ENCODE peak calls at places on chromosomes 11 and 22, in four cellular contexts. L, K, I and X are unnamed samples.

GRCh38 chr11:59510917-59511589 is at the start of gene OR4D9:
- DNase-seq in L (no peak), I (no peak), K (no peak), X (no peak)

GRCh38 chr11:117089685-117090084 is 8.5 kb downstream of the SIK3 start:
- DNase-seq in K (no peak), L (no peak), I (no peak), X (no peak)

GRCh38 chr11:829946-830294 is 2.2 kb downstream of the CRACR2B start:
- DNase-seq in K (no peak), L (no peak), I (no peak), X (no peak)

GRCh38 chr11:60785806-60786361 is 751 bp downstream of the MS4A10 start:
- DNase-seq in I (no peak), L (no peak), K (peak; percentile 45), X (no peak)

GRCh38 chr11:11400635-11401232 is 47.7 kb upstream of the CSNK2A3 start:
- DNase-seq in I (peak; percentile 3), K (peak; percentile 12), L (no peak), X (no peak)

GRCh38 chr11:58316142-58316541 is 42.7 kb downstream of the OR5B17 start:
- DNase-seq in L (no peak), K (peak; percentile 80), I (no peak), X (peak; percentile 35)

GRCh38 chr22:32764330-32765116 is 37.0 kb upstream of the TIMP3 start:
- DNase-seq in I (no peak), K (peak; percentile 75), L (no peak), X (peak; percentile 85)

GRCh38 chr11:34331329-34331728 is 26.5 kb downstream of the ABTB2 start:
- DNase-seq in K (peak; percentile 78), L (no peak), I (no peak), X (no peak)

GRCh38 chr22:27987557-27987956 is 68.5 kb upstream of the PITPNB start:
- DNase-seq in L (peak; percentile 22), I (no peak), K (peak; percentile 98), X (no peak)

GRCh38 chr11:122202951-122203456 is 87.0 kb upstream of the BLID start:
- DNase-seq in L (peak; percentile 70), I (peak; percentile 50), K (peak; percentile 81), X (peak; percentile 83)

GRCh38 chr22:32177221-32177765 is 18.2 kb upstream of the C22orf42 start:
- DNase-seq in L (no peak), K (no peak), I (no peak), X (no peak)

GRCh38 chr11:129861702-129862107 is 33.7 kb downstream of the NFRKB start:
- DNase-seq in K (peak; percentile 97), I (peak; percentile 76), L (no peak), X (peak; percentile 91)

GRCh38 chr11:86919557-86920210 is 35.5 kb downstream of the FZD4 start:
- DNase-seq in L (no peak), I (peak; percentile 46), K (peak; percentile 70), X (peak; percentile 62)

GRCh38 chr11:62842171-62842717 is 2.9 kb upstream of the WDR74 start:
- DNase-seq in L (peak; percentile 59), K (peak; percentile 36), I (no peak), X (no peak)

GRCh38 chr11:19382131-19382611 is 141.4 kb upstream of the E2F8 start:
- DNase-seq in L (no peak), I (no peak), K (no peak), X (peak; percentile 18)

GRCh38 chr22:46453006-46453828 is 84.2 kb downstream of the CELSR1 start:
- DNase-seq in K (no peak), L (peak; percentile 73), I (no peak), X (no peak)

GRCh38 chr11:87743002-87743401 is 432.2 kb downstream of the RAB38 start:
- DNase-seq in L (no peak), I (no peak), K (no peak), X (no peak)

GRCh38 chr22:37282385-37282677 is at the start of gene CYTH4:
- DNase-seq in K (no peak), L (peak; percentile 66), I (no peak), X (no peak)